ENCODE peak calls at places on chromosome 5, in five cellular contexts. N, A, X, V and R are unnamed samples. For H3K9me3, the result is how much of the 10 kb centered on the place peaks cover.

GRCh38 chr5:73250645-73251044 is 77.7 kb downstream of the TMEM174 start:
- DNase-seq in X (no peak), N (no peak), V (no peak), A (no peak), R (no peak)

GRCh38 chr5:136729901-136730355 is 364.6 kb upstream of the TRPC7 start:
- DNase-seq in N (no peak), A (no peak), V (no peak), X (no peak), R (no peak)

GRCh38 chr5:112823181-112823580 is 37.9 kb upstream of the SRP19 start:
- DNase-seq in N (no peak), V (no peak), X (no peak), A (no peak), R (no peak)

GRCh38 chr5:158908690-158909325 is 190.9 kb downstream of the EBF1 start:
- DNase-seq in X (no peak), V (no peak), A (no peak), N (no peak), R (no peak)

GRCh38 chr5:10593531-10594181 is 29.8 kb downstream of the ANKRD33B start:
- DNase-seq in A (no peak), X (no peak), V (no peak), N (no peak), R (no peak)

GRCh38 chr5:61823796-61824195 is 482.2 kb upstream of the KIF2A start:
- DNase-seq in X (no peak), V (no peak), N (no peak), A (no peak), R (no peak)

GRCh38 chr5:4038994-4039393 is 443.4 kb downstream of the IRX1 start:
- DNase-seq in V (no peak), X (no peak), N (no peak), A (no peak), R (no peak)

GRCh38 chr5:1564182-1564748 is 40.5 kb upstream of the LPCAT1 start:
- DNase-seq in X (no peak), N (peak), V (no peak), A (no peak), R (no peak)

GRCh38 chr5:138305797-138306196 is 25.8 kb downstream of the CDC25C start:
- DNase-seq in A (no peak), V (no peak), X (no peak), N (no peak), R (no peak)

GRCh38 chr5:66963559-66963971 is 233.0 kb downstream of the CD180 start:
- DNase-seq in V (peak), A (no peak), N (no peak), X (no peak), R (no peak)

GRCh38 chr5:163041254-163041653 is 396.1 kb upstream of the CCNG1 start:
- DNase-seq in N (no peak), V (no peak), X (no peak), A (no peak), R (no peak)

GRCh38 chr5:171795381-171795780 is 9.8 kb downstream of the SMIM23 start:
- DNase-seq in A (no peak), X (no peak), V (no peak), N (no peak), R (no peak)

GRCh38 chr5:8906303-8906967 is 639.4 kb downstream of the SEMA5A start:
- DNase-seq in V (no peak), X (no peak), A (no peak), N (no peak), R (no peak)

GRCh38 chr5:116673453-116673852 is 98.8 kb upstream of the SEMA6A start:
- DNase-seq in A (no peak), V (no peak), X (no peak), N (no peak), R (no peak)

GRCh38 chr5:154783774-154784460 is 28.7 kb downstream of the LARP1 start:
- DNase-seq in V (peak), X (no peak), N (no peak), A (no peak), R (no peak)

GRCh38 chr5:104267282-104268015 is 704.9 kb upstream of the NUDT12 start:
- DNase-seq in V (no peak), A (no peak), N (no peak), X (no peak), R (no peak)

GRCh38 chr5:172640822-172641358 is at the start of gene NEURL1B:
- DNase-seq in N (peak), A (no peak), X (peak), V (peak), R (peak)

GRCh38 chr5:53112909-53113308 is 3.4 kb upstream of the MOCS2 start:
- DNase-seq in V (no peak), N (no peak), X (no peak), A (no peak), R (no peak)

GRCh38 chr5:127040779-127041520 is 10.6 kb upstream of the MARCHF3 start:
- DNase-seq in A (no peak), V (peak), N (peak), X (no peak), R (no peak)

GRCh38 chr5:54159153-54159836 is 151.1 kb downstream of the ARL15 start:
- DNase-seq in V (no peak), A (no peak), X (no peak), N (no peak), R (no peak)

GRCh38 chr5:80905405-80905804 is 54.8 kb upstream of the RASGRF2 start:
- DNase-seq in X (no peak), V (no peak), N (no peak), A (no peak), R (no peak)

GRCh38 chr5:65861830-65862241 is 64.5 kb upstream of the ERBIN start:
- DNase-seq in N (no peak), X (no peak), A (no peak), V (no peak), R (no peak)

GRCh38 chr5:104370523-104370922 is 807.9 kb upstream of the NUDT12 start:
- DNase-seq in V (no peak), X (no peak), N (no peak), A (no peak), R (no peak)

GRCh38 chr5:7209583-7210139 is 186.3 kb upstream of the ADCY2 start:
- DNase-seq in X (no peak), N (peak), A (no peak), V (no peak), R (no peak)

GRCh38 chr5:38994329-38994927 is 79.8 kb downstream of the RICTOR start:
- DNase-seq in V (peak), N (peak), A (peak), X (no peak), R (no peak)

GRCh38 chr5:37860206-37860605 is 20.4 kb upstream of the GDNF start:
- DNase-seq in V (no peak), A (no peak), X (no peak), N (no peak), R (no peak)

GRCh38 chr5:18220631-18221030 is 586.4 kb downstream of the TAF11L14 start:
- DNase-seq in X (no peak), V (no peak), A (no peak), N (no peak), R (no peak)

GRCh38 chr5:1896602-1897376 is 14.1 kb upstream of the IRX4 start:
- DNase-seq in X (no peak), V (no peak), A (no peak), N (no peak), R (no peak)

GRCh38 chr5:142874537-142874936 is 104.4 kb downstream of the ARHGAP26 start:
- DNase-seq in V (no peak), A (no peak), X (peak), N (peak), R (no peak)

GRCh38 chr5:113804264-113804663 is 290.8 kb downstream of the YTHDC2 start:
- DNase-seq in N (no peak), V (no peak), X (no peak), A (no peak), R (no peak)

GRCh38 chr5:120516799-120517198 is 52.7 kb downstream of the PRR16 start:
- DNase-seq in A (no peak), N (no peak), X (no peak), V (no peak), R (no peak)

GRCh38 chr5:171808951-171809350 is 23.3 kb downstream of the SMIM23 start:
- DNase-seq in A (no peak), N (no peak), V (peak), X (no peak), R (no peak)

GRCh38 chr5:147417133-147417813 is 92.6 kb downstream of the DPYSL3 start:
- DNase-seq in X (no peak), V (no peak), N (peak), A (no peak), R (no peak)

GRCh38 chr5:125262782-125263181 is 516.3 kb upstream of the ZNF608 start:
- DNase-seq in A (no peak), X (no peak), N (no peak), V (no peak), R (no peak)

GRCh38 chr5:157371655-157372471 is 88.2 kb upstream of the NIPAL4 start:
- DNase-seq in A (no peak), X (no peak), V (peak), N (no peak), R (no peak)

GRCh38 chr5:54727874-54728273 is 210.3 kb downstream of the SNX18 start:
- DNase-seq in V (no peak), N (no peak), A (no peak), X (no peak), R (no peak)

GRCh38 chr5:1886634-1887399 is 4.1 kb upstream of the IRX4 start:
- DNase-seq in N (no peak), X (peak), A (no peak), V (peak), R (no peak)

GRCh38 chr5:138709216-138709615 is 44.0 kb upstream of the CTNNA1 start:
- DNase-seq in A (no peak), X (no peak), V (no peak), N (no peak), R (no peak)

GRCh38 chr5:59484618-59485017 is 408.9 kb downstream of the PDE4D start:
- DNase-seq in A (no peak), N (no peak), X (no peak), V (no peak), R (no peak)

GRCh38 chr5:179110528-179110927 is 50.4 kb downstream of the ZNF354C start:
- DNase-seq in X (no peak), N (no peak), A (no peak), V (peak), R (no peak)
- H3K9me3 ChIP-seq in X (under half), N (under half), A (under half), V (under half), R (under half)

DNA sequence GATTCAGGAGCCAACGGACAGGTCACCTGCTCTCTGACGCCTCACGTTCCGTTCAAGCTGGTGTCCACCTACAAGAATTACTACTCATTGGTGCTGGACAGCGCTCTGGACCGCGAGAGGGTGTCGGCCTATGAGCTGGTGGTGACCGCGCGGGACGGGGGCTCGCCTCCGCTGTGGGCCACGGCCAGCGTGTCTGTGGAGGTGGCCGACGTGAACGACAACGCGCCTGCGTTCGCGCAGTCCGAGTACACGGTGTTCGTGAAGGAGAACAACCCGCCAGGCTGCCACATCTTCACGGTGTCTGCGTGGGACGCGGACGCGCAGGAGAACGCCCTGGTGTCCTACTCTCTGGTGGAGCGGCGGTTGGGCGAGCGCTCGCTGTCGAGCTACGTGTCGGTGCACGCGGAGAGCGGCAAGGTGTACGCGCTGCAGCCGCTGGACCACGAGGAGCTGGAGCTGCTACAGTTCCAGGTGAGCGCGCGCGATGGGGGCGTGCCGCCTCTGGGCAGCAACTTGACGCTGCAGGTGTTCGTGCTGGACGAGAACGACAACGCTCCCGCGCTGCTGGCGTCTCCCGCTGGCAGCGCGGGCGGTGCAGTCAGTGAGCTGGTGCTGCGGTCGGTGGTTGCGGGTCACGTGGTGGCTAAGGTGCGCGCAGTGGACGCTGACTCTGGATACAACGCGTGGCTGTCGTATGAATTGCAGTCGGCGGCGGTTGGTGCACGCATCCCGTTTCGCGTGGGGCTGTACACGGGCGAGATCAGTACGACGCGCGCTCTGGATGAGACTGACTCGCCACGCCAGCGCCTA is 1.7 kb downstream of the PCDHA10 start:
- DNase-seq in A (no peak), V (peak), N (no peak), X (peak), R (no peak)
- H3K9me3 ChIP-seq in A (under half), V (under half), N (under half), X (under half), R (under half)

GRCh38 chr5:306011-306805 is 15.3 kb upstream of the AHRR start:
- DNase-seq in X (peak), N (no peak), A (no peak), V (peak), R (no peak)
- H3K9me3 ChIP-seq in X (under half), N (under half), A (under half), V (under half), R (under half)

GRCh38 chr5:109396965-109397364 is 12.8 kb downstream of the PJA2 start:
- DNase-seq in A (no peak), N (no peak), V (no peak), X (no peak), R (no peak)
- H3K9me3 ChIP-seq in A (under half), N (under half), V (under half), X (under half), R (under half)

GRCh38 chr5:91591076-91591475 is 208.0 kb upstream of the ARRDC3 start:
- DNase-seq in A (no peak), N (no peak), V (no peak), X (no peak), R (no peak)
- H3K9me3 ChIP-seq in A (under half), N (under half), V (half or more), X (under half), R (under half)

GRCh38 chr5:176995896-176996767 is 10.4 kb downstream of the UIMC1 start:
- DNase-seq in X (no peak), V (no peak), N (no peak), A (no peak), R (no peak)
- H3K9me3 ChIP-seq in X (under half), V (under half), N (under half), A (under half), R (under half)

GRCh38 chr5:141362719-141363118 is 1.2 kb upstream of the PCDHGA5 start:
- DNase-seq in V (no peak), X (no peak), N (no peak), A (no peak), R (no peak)
- H3K9me3 ChIP-seq in V (half or more), X (under half), N (half or more), A (under half), R (under half)

GRCh38 chr5:141366016-141366896 is 2.3 kb downstream of the PCDHGA5 start:
- DNase-seq in X (no peak), V (no peak), N (no peak), A (no peak), R (no peak)
- H3K9me3 ChIP-seq in X (under half), V (under half), N (half or more), A (under half), R (under half)

DNA sequence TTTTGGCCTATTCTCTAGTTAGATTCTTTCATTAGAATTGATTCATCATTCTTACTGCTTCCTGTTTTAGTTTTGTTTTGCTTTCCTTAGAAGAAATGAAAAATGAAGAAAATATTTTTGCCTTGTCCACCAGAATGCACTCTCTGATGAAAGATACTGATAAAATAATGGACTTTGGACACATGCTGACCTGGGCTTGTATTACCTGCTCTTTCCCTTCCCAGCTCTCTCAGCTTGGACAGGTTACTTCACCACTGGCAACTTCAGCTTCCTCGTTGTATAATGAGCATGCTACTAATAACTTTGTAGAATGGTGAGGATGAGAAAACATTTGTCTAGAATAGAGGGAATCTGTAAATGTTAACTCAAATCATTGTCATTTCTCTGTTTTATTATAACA is 1468.1 kb upstream of the WWC1 start:
- DNase-seq in X (no peak), V (no peak), N (no peak), A (no peak), R (no peak)
- H3K9me3 ChIP-seq in X (under half), V (under half), N (under half), A (under half), R (under half)

GRCh38 chr5:180313677-180314076 is 21.8 kb upstream of the MAPK9 start:
- DNase-seq in X (peak), A (peak), V (no peak), N (no peak), R (no peak)
- H3K9me3 ChIP-seq in X (under half), A (under half), V (under half), N (under half), R (under half)